ENCODE peak calls at places on chromosomes 5 and 9, in six cellular contexts. W is psoas muscle, U is esophagus squamous epithelium, G is tibial artery, J is upper lobe of left lung, X is uterus. O is an unnamed sample. For H3K4me1, the result is how much of the 10 kb centered on the place peaks cover.

GRCh38 chr5:181042036-181042435 is 2.0 kb downstream of the BTNL9 start:
- DNase-seq in W (no peak), X (no peak), U (no peak), G (no peak), J (no peak), O (no peak)

GRCh38 chr9:134858051-134858841 is 22.4 kb upstream of the FCN2 start:
- DNase-seq in X (peak), G (peak), J (peak), W (no peak), U (no peak), O (peak)

GRCh38 chr5:103472820-103473219 is 89.8 kb downstream of the NUDT12 start:
- DNase-seq in U (no peak), G (no peak), W (no peak), X (no peak), J (no peak), O (no peak)

GRCh38 chr9:11319477-11320060 is 706.8 kb upstream of the PTPRD start:
- DNase-seq in J (no peak), X (no peak), G (no peak), W (no peak), U (no peak), O (no peak)

GRCh38 chr5:118937393-118938061 is 50.8 kb downstream of the DTWD2 start:
- DNase-seq in U (no peak), G (no peak), J (no peak), X (no peak), W (no peak), O (no peak)

GRCh38 chr9:83449166-83449565 is 89.0 kb downstream of the FRMD3 start:
- DNase-seq in U (no peak), W (no peak), J (no peak), X (no peak), G (no peak), O (peak)

GRCh38 chr5:68460147-68460760 is 244.7 kb downstream of the PIK3R1 start:
- DNase-seq in U (no peak), J (no peak), W (no peak), G (peak), X (peak), O (no peak)

GRCh38 chr9:90848866-90849265 is 47.2 kb downstream of the SYK start:
- DNase-seq in U (no peak), J (no peak), X (no peak), W (no peak), G (no peak), O (no peak)

GRCh38 chr5:82352146-82352791 is 74.1 kb upstream of the RPS23 start:
- DNase-seq in X (no peak), U (no peak), G (no peak), J (no peak), W (no peak), O (no peak)

GRCh38 chr5:17180330-17180843 is 37.0 kb upstream of the BASP1 start:
- DNase-seq in X (no peak), G (no peak), W (no peak), U (no peak), J (no peak), O (no peak)

GRCh38 chr5:132561601-132562000 is 4.8 kb downstream of the RAD50 start:
- DNase-seq in G (no peak), U (no peak), J (no peak), X (no peak), W (no peak), O (no peak)

GRCh38 chr5:180330270-180330648 is 22.9 kb downstream of the GFPT2 start:
- DNase-seq in J (no peak), W (no peak), X (no peak), G (no peak), U (no peak), O (no peak)

GRCh38 chr9:89588271-89588879 is 16.4 kb upstream of the GADD45G start:
- DNase-seq in J (no peak), X (no peak), G (no peak), U (no peak), W (no peak), O (no peak)

GRCh38 chr5:92514901-92515300 is 1066.1 kb downstream of the NR2F1-AS1 start:
- DNase-seq in G (no peak), U (no peak), J (no peak), X (no peak), W (no peak), O (no peak)

GRCh38 chr5:79201206-79201605 is 34.7 kb upstream of the JMY start:
- DNase-seq in X (no peak), U (no peak), G (no peak), J (no peak), W (no peak), O (no peak)

GRCh38 chr9:35341585-35341984 is 148.3 kb upstream of the RUSC2 start:
- DNase-seq in U (no peak), X (peak), W (peak), G (peak), J (peak), O (peak)

GRCh38 chr9:81032030-81032572 is 657.2 kb downstream of the TLE1 start:
- DNase-seq in U (no peak), W (no peak), X (peak), J (no peak), G (no peak), O (no peak)

GRCh38 chr9:125889524-125890473 is 142.6 kb downstream of the PBX3 start:
- DNase-seq in X (peak), W (peak), J (peak), U (no peak), G (peak), O (peak)

GRCh38 chr5:168477060-168477459 is 9.2 kb upstream of the RARS1 start:
- DNase-seq in J (no peak), G (no peak), W (no peak), U (no peak), X (no peak), O (no peak)

GRCh38 chr5:57832873-57833272 is 350.3 kb upstream of the ACTBL2 start:
- DNase-seq in X (no peak), W (no peak), U (no peak), J (no peak), G (no peak), O (no peak)

GRCh38 chr5:38651806-38652205 is 95.4 kb upstream of the LIFR start:
- DNase-seq in U (no peak), X (no peak), J (no peak), W (no peak), G (no peak), O (no peak)

GRCh38 chr9:6049798-6050197 is 34.4 kb upstream of the RANBP6 start:
- DNase-seq in U (no peak), G (no peak), J (no peak), W (no peak), X (no peak), O (no peak)

GRCh38 chr5:74233571-74233970 is 407.0 kb downstream of the ENC1 start:
- DNase-seq in X (no peak), W (no peak), U (no peak), J (no peak), G (no peak), O (no peak)

GRCh38 chr5:87120518-87121314 is 147.0 kb upstream of the RASA1 start:
- DNase-seq in W (no peak), X (no peak), G (no peak), U (no peak), J (no peak), O (no peak)

GRCh38 chr9:6955251-6955921 is 197.6 kb downstream of the KDM4C start:
- DNase-seq in G (no peak), U (no peak), W (no peak), X (no peak), J (no peak), O (no peak)

GRCh38 chr5:142000709-142001484 is 11.9 kb downstream of the GNPDA1 start:
- DNase-seq in U (no peak), X (no peak), G (no peak), J (no peak), W (no peak), O (no peak)

GRCh38 chr5:27020965-27021364 is 17.4 kb downstream of the CDH9 start:
- DNase-seq in X (no peak), G (no peak), J (no peak), W (no peak), U (no peak), O (no peak)
- TF ChIP-seq CTCF in X (no peak), G (no peak), J (no peak), W (peak), U (no peak), O (no peak)

GRCh38 chr5:62555930-62556329 is 22.7 kb upstream of the LRRC70 start:
- DNase-seq in G (no peak), W (no peak), J (no peak), X (no peak), U (no peak), O (no peak)
- H3K4me1 ChIP-seq in G (under half), W (under half), J (under half), X (under half), U (under half), O (under half)

DNA sequence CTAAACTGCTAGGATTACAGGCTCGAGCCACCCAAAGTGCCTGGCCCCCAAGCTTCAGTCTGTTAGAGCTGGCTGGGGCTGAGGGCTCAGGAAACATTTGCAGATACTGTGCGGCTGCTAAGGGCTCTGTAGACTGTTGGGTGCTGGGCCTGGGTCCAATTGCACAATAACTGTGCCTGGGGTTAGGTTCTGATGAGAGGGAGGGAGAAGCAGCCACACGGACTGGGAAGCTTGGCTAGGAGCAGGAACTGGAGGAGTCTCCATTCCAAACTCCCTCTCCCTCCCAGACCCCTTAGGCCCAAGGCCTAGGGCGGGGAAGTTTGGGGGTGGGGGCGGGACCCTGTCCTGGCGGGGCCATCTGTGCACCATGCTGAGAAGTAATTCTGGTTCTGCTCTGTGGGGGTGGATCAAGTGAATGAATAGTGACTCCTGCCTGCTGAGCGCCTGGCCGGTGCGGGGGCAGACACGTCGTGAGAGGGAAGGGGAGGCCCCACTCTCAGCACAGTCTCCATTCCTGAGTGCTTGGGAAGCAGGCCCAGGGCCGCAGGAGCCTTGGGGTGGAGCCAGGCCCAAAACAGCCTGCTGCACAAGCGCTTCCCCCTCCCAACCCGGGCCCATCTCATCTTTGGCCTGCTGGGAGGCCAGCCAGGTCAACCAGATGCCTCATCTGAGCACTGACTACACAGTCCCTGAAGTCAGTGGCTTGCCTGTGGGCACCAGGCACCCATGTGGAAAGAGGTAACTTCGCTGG is 1.5 kb downstream of the ASS1 start:
- DNase-seq in U (no peak), X (peak), W (peak), J (peak), G (peak), O (peak)
- H3K4me3 ChIP-seq in U (peak), X (peak), W (peak), J (peak), G (peak), O (peak)

GRCh38 chr5:93790401-93790800 is 49.0 kb upstream of the POU5F2 start:
- DNase-seq in W (no peak), X (no peak), U (no peak), G (no peak), J (no peak), O (no peak)
- TF ChIP-seq CTCF in W (no peak), X (no peak), U (peak), G (no peak), J (no peak), O (no peak)

DNA sequence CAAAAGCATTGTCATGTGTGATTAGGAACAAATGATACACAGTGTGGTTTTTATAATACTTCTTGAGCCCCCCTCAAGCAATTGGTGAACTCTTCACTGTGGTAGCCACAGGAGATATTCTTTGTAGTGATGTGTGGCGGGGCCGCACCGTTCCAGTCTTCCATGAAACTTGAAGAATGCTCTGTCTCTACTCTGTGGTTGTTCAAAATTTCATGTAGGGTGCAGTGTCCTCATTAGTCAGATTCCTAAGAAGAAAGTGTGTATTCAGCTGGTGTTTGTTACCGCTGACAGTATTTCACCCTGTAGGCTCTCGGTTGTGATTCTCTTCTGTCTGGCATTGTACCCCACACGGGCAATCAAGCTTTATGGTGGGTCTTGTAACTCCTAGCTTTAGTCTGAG is 10.8 kb downstream of the OTULIN start:
- DNase-seq in W (no peak), J (no peak), U (no peak), X (no peak), G (no peak), O (no peak)
- H3K4me1 ChIP-seq in W (under half), J (under half), U (half or more), X (under half), G (half or more), O (under half)

DNA sequence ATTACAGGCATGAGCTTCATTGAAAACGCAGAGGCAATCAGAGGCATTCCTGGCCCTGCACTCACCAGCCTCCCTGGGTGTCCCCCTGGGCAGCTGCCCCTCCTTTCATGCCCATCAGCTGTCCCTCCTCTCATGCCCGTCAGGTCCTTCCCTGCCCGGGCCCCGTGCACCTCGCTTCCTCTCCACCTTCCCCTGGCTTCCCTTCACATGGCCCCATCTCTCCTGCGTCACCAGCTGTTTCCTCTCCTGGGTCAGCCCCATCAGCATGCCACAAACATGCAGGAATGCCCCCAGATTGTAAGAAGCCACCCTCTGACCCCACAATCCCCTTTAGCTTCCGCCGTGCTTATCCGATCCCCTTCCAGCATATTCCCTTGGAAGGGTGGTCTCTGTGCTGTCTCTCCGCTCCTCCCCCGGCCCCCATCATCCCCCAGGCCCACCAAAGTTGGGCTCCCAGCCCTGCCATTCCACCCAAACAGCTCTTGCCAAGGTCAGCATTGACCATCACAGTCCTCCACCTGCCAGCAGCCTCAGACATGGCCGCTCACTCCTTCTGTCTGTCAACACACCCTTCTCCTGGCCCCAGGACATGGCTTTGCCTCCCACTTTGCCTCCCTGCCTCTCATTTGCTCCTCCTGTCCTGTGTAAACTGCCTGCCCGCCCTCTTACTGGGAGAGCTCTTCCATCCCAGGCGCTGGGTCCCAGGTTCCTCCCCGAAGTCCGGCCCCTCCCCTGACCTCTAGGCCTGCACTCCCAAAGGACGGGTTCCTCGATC is 98.6 kb upstream of the IER5L start:
- DNase-seq in X (peak), J (peak), G (peak), W (peak), U (no peak), O (peak)
- H3K4me3 ChIP-seq in X (no peak), J (no peak), G (no peak), W (no peak), U (no peak), O (no peak)

GRCh38 chr9:136143215-136144001 is 24.7 kb upstream of the TMEM250 start:
- DNase-seq in U (no peak), G (no peak), J (no peak), W (peak), X (no peak), O (no peak)
- TF ChIP-seq CTCF in U (peak), G (no peak), J (no peak), W (no peak), X (no peak), O (no peak)

GRCh38 chr5:14221768-14222167 is 78.6 kb downstream of the TRIO start:
- DNase-seq in X (no peak), W (no peak), G (no peak), J (no peak), U (no peak), O (no peak)
- H3K4me1 ChIP-seq in X (under half), W (half or more), G (half or more), J (half or more), U (under half), O (half or more)

GRCh38 chr5:88732181-88732633 is 150.8 kb downstream of the MEF2C start:
- DNase-seq in J (peak), U (no peak), W (peak), G (peak), X (peak), O (peak)
- H3K4me3 ChIP-seq in J (no peak), U (no peak), W (no peak), G (peak), X (no peak), O (no peak)

GRCh38 chr9:77063645-77064285 is 44.3 kb downstream of the FOXB2 start:
- DNase-seq in W (no peak), X (no peak), J (no peak), G (no peak), U (no peak), O (no peak)
- TF ChIP-seq CTCF in W (no peak), X (no peak), J (no peak), G (no peak), U (no peak), O (no peak)